ENCODE peak calls at places on chromosome 7, in eight cellular contexts. Z is lower lobe of right lung, N is foreskin fibroblast, H is transverse colon, I is A549, E is PC-3, S is mesothelial cell of epicardium, W is heart right ventricle. Q is an unnamed sample.

GRCh38 chr7:90720970-90721768 is 125.0 kb downstream of the CDK14 start:
- DNase-seq in Z (no peak), N (peak), H (peak), I (no peak), E (no peak), S (no peak), W (no peak), Q (no peak)

GRCh38 chr7:47529826-47530555 is 51.9 kb downstream of the TNS3 start:
- DNase-seq in Z (no peak), N (no peak), H (no peak), I (peak), E (peak), S (no peak), W (no peak), Q (no peak)

GRCh38 chr7:602341-603141 is 82.9 kb upstream of the PDGFA start:
- DNase-seq in Z (peak), N (no peak), H (peak), I (no peak), E (no peak), S (peak), W (no peak), Q (peak)

GRCh38 chr7:89023146-89023545 is 227.6 kb upstream of the TEX47 start:
- DNase-seq in Z (no peak), N (no peak), H (no peak), I (no peak), E (no peak), S (no peak), W (no peak), Q (no peak)

GRCh38 chr7:103704701-103705100 is 258.7 kb upstream of the SLC26A5 start:
- DNase-seq in Z (no peak), N (no peak), H (no peak), I (no peak), E (no peak), S (no peak), W (no peak), Q (no peak)

GRCh38 chr7:123594813-123595241 is 6.8 kb upstream of the ASB15 start:
- DNase-seq in Z (peak), N (no peak), H (peak), I (no peak), E (no peak), S (no peak), W (no peak), Q (no peak)

GRCh38 chr7:41817386-41817785 is 114.5 kb upstream of the INHBA start:
- DNase-seq in Z (no peak), N (peak), H (no peak), I (no peak), E (peak), S (no peak), W (no peak), Q (no peak)

GRCh38 chr7:101077303-101078086 is 7.8 kb upstream of the TRIM56 start:
- DNase-seq in Z (peak), N (peak), H (peak), I (peak), E (peak), S (peak), W (peak), Q (peak)

GRCh38 chr7:47622946-47623640 is 41.2 kb upstream of the TNS3 start:
- DNase-seq in Z (no peak), N (peak), H (no peak), I (peak), E (peak), S (no peak), W (no peak), Q (no peak)

DNA sequence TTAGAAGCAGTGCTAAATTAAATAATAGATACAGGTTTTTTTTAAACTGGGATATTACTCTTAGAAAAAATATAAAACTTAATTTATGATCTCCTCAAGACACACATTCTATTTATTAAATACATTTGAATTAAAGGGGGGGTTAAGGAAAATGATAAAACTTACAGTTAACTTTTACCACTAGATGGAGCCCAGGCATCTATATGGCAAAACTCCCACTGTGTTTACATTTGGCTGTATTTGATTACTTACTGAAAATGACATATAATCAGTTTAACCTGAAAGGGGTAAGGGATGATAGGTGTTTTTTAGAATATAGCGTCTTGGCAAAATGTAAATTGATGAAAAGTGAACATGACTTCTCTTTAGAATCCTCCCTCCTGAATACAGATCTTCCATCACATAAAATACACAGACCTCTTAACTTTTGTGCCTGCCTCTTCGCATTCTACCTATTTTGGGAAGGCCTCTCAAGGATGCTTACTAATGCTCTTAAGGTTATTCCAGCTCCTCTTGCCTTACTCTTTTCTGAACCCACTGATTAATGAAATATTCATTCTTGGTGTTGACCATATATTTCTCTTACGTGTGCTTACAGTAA is 235.7 kb downstream of the AGMO start:
- DNase-seq in Z (no peak), N (peak), H (no peak), I (peak), E (peak), S (no peak), W (no peak), Q (no peak)
- TF ChIP-seq CTCF in Z (peak), N (peak), H (peak), I (peak), E (peak), S (no peak), W (peak), Q (no peak)

GRCh38 chr7:30474893-30475292 is 3.7 kb downstream of the NOD1 start:
- DNase-seq in Z (no peak), N (peak), H (no peak), I (no peak), E (no peak), S (no peak), W (no peak), Q (no peak)
- TF ChIP-seq CTCF in Z (no peak), N (no peak), H (no peak), I (no peak), E (no peak), S (no peak), W (no peak), Q (no peak)

GRCh38 chr7:139571190-139571589 is 47.7 kb downstream of the CLEC2L start:
- DNase-seq in Z (no peak), N (no peak), H (no peak), I (no peak), E (no peak), S (no peak), W (no peak), Q (no peak)

GRCh38 chr7:139571651-139572050 is 48.2 kb downstream of the CLEC2L start:
- DNase-seq in Z (no peak), N (no peak), H (no peak), I (no peak), E (no peak), S (no peak), W (no peak), Q (no peak)

GRCh38 chr7:139568813-139569490 is 45.5 kb downstream of the CLEC2L start:
- DNase-seq in Z (no peak), N (no peak), H (no peak), I (no peak), E (no peak), S (no peak), W (no peak), Q (no peak)

GRCh38 chr7:139570626-139571025 is 47.1 kb downstream of the CLEC2L start:
- DNase-seq in Z (no peak), N (no peak), H (no peak), I (no peak), E (no peak), S (no peak), W (no peak), Q (no peak)

DNA sequence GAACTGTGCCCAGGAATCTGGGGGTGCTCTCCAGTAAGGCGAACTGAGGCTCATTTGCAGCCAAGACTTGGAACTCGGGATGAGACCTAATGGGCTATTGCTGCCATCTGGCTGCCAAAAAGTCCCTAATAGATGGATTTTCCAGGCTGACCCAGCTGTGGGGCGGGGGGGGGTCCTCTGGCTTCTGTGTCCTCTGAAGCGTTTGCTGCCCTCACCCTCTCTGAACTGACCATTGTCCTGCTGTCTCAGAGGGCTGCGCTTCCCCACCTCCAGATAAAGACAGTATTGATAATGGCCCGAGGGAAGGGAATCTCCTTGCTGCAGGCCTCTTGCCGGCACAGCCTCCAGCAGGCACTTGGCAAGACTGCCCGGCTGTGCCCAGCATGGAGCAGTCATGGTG is 46.6 kb downstream of the CLEC2L start:
- DNase-seq in Z (no peak), N (no peak), H (no peak), I (no peak), E (no peak), S (no peak), W (no peak), Q (no peak)
- TF ChIP-seq CTCF in Z (no peak), N (no peak), H (no peak), I (peak), E (no peak), S (no peak), W (no peak), Q (no peak)

GRCh38 chr7:2661096-2661449 is 26.9 kb upstream of the AMZ1 start:
- DNase-seq in Z (no peak), N (no peak), H (no peak), I (no peak), E (no peak), S (no peak), W (no peak), Q (no peak)

GRCh38 chr7:2659556-2660358 is 28.0 kb downstream of the TTYH3 start:
- DNase-seq in Z (no peak), N (no peak), H (no peak), I (no peak), E (no peak), S (no peak), W (no peak), Q (no peak)

GRCh38 chr7:2661602-2662272 is 26.3 kb upstream of the AMZ1 start:
- DNase-seq in Z (no peak), N (no peak), H (no peak), I (no peak), E (no peak), S (no peak), W (no peak), Q (no peak)

GRCh38 chr7:2658941-2659340 is 27.2 kb downstream of the TTYH3 start:
- DNase-seq in Z (no peak), N (no peak), H (no peak), I (no peak), E (no peak), S (no peak), W (no peak), Q (no peak)

DNA sequence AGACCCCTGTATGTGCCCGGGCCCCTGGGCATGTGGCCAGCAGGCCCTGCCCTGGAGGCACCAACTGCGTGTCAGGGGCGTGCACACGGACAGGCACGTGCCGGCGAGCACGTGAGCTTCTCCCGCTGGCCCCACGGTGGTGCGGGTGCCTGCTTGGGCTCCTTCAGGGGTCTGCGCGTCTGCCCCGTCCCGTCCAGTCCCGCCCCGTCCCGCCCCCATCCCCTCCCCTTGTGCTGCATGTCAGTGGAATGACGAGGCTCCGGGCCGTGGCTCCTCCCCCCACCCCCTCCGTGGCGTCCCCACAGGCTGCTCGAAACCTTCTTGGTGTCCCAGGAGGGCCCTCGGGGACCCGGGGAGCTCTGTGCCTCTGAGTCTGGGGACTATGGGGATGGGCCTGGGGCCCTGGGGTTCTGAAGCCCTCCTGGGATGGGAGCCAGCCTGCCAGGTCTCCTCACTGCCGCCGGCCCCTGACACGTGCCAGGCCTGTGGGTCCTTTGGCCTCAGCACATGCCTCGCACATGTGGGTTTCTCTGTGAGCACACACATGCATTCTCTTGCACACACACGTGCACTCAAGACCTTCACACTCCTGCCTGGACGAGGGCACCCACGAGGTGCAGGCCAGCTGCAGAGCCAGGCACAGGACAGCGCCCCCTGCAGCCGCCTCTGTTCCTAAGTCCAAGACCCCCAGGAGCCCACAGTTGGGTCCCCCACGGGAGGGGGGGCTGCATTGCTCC is 27.5 kb upstream of the AMZ1 start:
- DNase-seq in Z (no peak), N (no peak), H (no peak), I (no peak), E (no peak), S (no peak), W (no peak), Q (no peak)
- TF ChIP-seq CTCF in Z (no peak), N (peak), H (no peak), I (peak), E (peak), S (no peak), W (peak), Q (no peak)

GRCh38 chr7:94384315-94384714 is 10.4 kb upstream of the COL1A2 start:
- DNase-seq in Z (no peak), N (no peak), H (no peak), I (no peak), E (no peak), S (no peak), W (no peak), Q (no peak)

GRCh38 chr7:94378396-94378795 is 16.3 kb upstream of the COL1A2 start:
- DNase-seq in Z (no peak), N (no peak), H (no peak), I (no peak), E (no peak), S (no peak), W (no peak), Q (no peak)

GRCh38 chr7:94382746-94383145 is 11.9 kb upstream of the COL1A2 start:
- DNase-seq in Z (no peak), N (no peak), H (no peak), I (peak), E (peak), S (no peak), W (no peak), Q (no peak)

GRCh38 chr7:94380264-94380663 is 14.4 kb upstream of the COL1A2 start:
- DNase-seq in Z (no peak), N (no peak), H (no peak), I (no peak), E (no peak), S (no peak), W (no peak), Q (no peak)

GRCh38 chr7:94382155-94382554 is 12.5 kb upstream of the COL1A2 start:
- DNase-seq in Z (no peak), N (no peak), H (no peak), I (no peak), E (peak), S (no peak), W (no peak), Q (no peak)
- TF ChIP-seq CTCF in Z (no peak), N (no peak), H (no peak), I (no peak), E (no peak), S (no peak), W (no peak), Q (no peak)

GRCh38 chr7:111107989-111108388 is 17.1 kb downstream of the LRRN3 start:
- DNase-seq in Z (no peak), N (no peak), H (no peak), I (no peak), E (no peak), S (no peak), W (no peak), Q (no peak)
- TF ChIP-seq CTCF in Z (no peak), N (no peak), H (no peak), I (no peak), E (no peak), S (no peak), W (no peak), Q (no peak)

DNA sequence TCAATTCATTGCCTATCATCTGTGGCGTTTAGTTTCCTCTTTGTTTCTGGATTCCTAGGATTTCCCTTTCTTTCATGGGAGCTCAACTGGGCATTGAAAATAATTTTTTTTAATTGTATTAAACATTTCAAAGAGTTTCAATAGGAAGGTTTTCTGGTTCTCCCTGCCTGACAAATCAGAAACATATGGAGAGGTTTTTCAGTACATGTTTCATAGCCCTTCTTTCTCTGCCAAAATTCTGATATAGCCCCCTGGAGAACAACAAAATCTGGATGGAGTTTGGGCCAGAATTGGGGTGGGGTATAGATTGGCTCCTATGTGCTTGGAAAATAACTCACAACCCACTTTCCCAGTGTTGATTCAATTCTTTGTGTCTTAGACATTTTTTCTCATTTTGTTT is 24.6 kb upstream of the EIF4H start:
- DNase-seq in Z (no peak), N (no peak), H (no peak), I (no peak), E (no peak), S (no peak), W (no peak), Q (no peak)
- TF ChIP-seq CTCF in Z (no peak), N (no peak), H (no peak), I (no peak), E (no peak), S (no peak), W (no peak), Q (no peak)

Q was measured in natural killer cell.